ENCODE peak calls at places on chromosomes 3 and 15, in four cellular contexts. U is cardiac muscle cell, A is astrocyte of the cerebellum, X is B cell. I is an unnamed sample.

GRCh38 chr15:67178569-67179210 is 75.8 kb downstream of the AAGAB start:
- DNase-seq in A (peak), U (peak), X (no peak), I (peak)

GRCh38 chr3:171801738-171802600 is 8.3 kb downstream of the PLD1 start:
- DNase-seq in X (no peak), A (peak), U (peak), I (no peak)

GRCh38 chr15:86916671-86917450 is 837.2 kb downstream of the AGBL1 start:
- DNase-seq in U (no peak), A (no peak), X (no peak), I (no peak)

GRCh38 chr15:81001180-81002003 is 669 bp downstream of the TLNRD1 start:
- DNase-seq in X (peak), A (no peak), U (peak), I (peak)

GRCh38 chr15:70741677-70742293 is 21.6 kb downstream of the UACA start:
- DNase-seq in X (no peak), U (peak), A (no peak), I (no peak)

GRCh38 chr3:90184861-90185260 is 1077.4 kb downstream of the EPHA3 start:
- DNase-seq in U (peak), X (no peak), A (no peak), I (no peak)

GRCh38 chr3:113272369-113272748 is 61.0 kb downstream of the BOC start:
- DNase-seq in A (no peak), X (no peak), U (no peak), I (no peak)

GRCh38 chr3:111750278-111750884 is 108.7 kb upstream of the PHLDB2 start:
- DNase-seq in U (no peak), X (no peak), A (no peak), I (no peak)

GRCh38 chr3:120907659-120908029 is 361 bp upstream of the STXBP5L start:
- DNase-seq in A (no peak), U (no peak), X (no peak), I (no peak)

GRCh38 chr3:147407107-147407494 is 758 bp upstream of the ZIC4 start:
- DNase-seq in X (no peak), U (no peak), A (no peak), I (no peak)

GRCh38 chr15:27454281-27455060 is 483.5 kb downstream of the GABRG3 start:
- DNase-seq in A (peak), X (no peak), U (peak), I (no peak)

GRCh38 chr3:187101184-187102072 is 37.9 kb downstream of the RPL39L start:
- DNase-seq in X (peak), U (peak), A (peak), I (peak)

GRCh38 chr3:45123841-45124269 is 22.3 kb downstream of the CDCP1 start:
- DNase-seq in X (no peak), A (no peak), U (peak), I (no peak)

GRCh38 chr3:119637679-119638525 is 22.5 kb downstream of the POPDC2 start:
- DNase-seq in X (peak), U (peak), A (peak), I (no peak)

GRCh38 chr3:150114873-150115570 is 144.3 kb upstream of the PFN2 start:
- DNase-seq in A (no peak), U (peak), X (no peak), I (no peak)

GRCh38 chr3:63918321-63918720 is 6.1 kb upstream of the SCAANT1 start:
- DNase-seq in X (no peak), A (peak), U (peak), I (no peak)

GRCh38 chr3:3998140-3998977 is 199.1 kb downstream of the LRRN1 start:
- DNase-seq in A (peak), X (peak), U (peak), I (peak)

GRCh38 chr3:4464579-4464978 is 2.5 kb downstream of the SUMF1 start:
- DNase-seq in U (no peak), X (no peak), A (no peak), I (no peak)

GRCh38 chr3:4417449-4417848 is 49.6 kb downstream of the SUMF1 start:
- DNase-seq in X (no peak), U (peak), A (peak), I (peak)

GRCh38 chr3:168862466-168862865 is 766.7 kb upstream of the GOLIM4 start:
- DNase-seq in X (no peak), A (no peak), U (no peak), I (peak)

GRCh38 chr3:16067837-16068471 is 106.5 kb upstream of the GALNT15 start:
- DNase-seq in U (no peak), X (no peak), A (no peak), I (peak)

GRCh38 chr15:64749167-64749566 is 26.2 kb downstream of the RBPMS2 start:
- DNase-seq in X (no peak), U (peak), A (no peak), I (no peak)

GRCh38 chr15:31272558-31273257 is 53.9 kb upstream of the KLF13 start:
- DNase-seq in X (peak), A (no peak), U (no peak), I (no peak)

GRCh38 chr3:193851941-193852674 is 259.1 kb downstream of the OPA1 start:
- DNase-seq in A (no peak), X (no peak), U (peak), I (peak)

GRCh38 chr3:96865605-96866004 is 51.2 kb downstream of the EPHA6 start:
- DNase-seq in A (no peak), U (no peak), X (no peak), I (no peak)

GRCh38 chr3:108352176-108352575 is 55.8 kb downstream of the HHLA2 start:
- DNase-seq in X (no peak), U (no peak), A (no peak), I (no peak)

GRCh38 chr15:65466901-65467300 is 44.2 kb upstream of the IGDCC4 start:
- DNase-seq in A (no peak), X (no peak), U (no peak), I (no peak)

GRCh38 chr3:99774467-99774866 is 43.2 kb upstream of the CMSS1 start:
- DNase-seq in A (peak), X (no peak), U (peak), I (no peak)

GRCh38 chr15:69317392-69317841 is 18.7 kb downstream of the PAQR5 start:
- DNase-seq in A (no peak), U (no peak), X (no peak), I (no peak)

GRCh38 chr15:99279290-99279689 is 28.0 kb downstream of the LRRC28 start:
- DNase-seq in A (no peak), X (no peak), U (no peak), I (no peak)

GRCh38 chr3:9147215-9147895 is 102.1 kb downstream of the SRGAP3 start:
- DNase-seq in A (peak), U (no peak), X (no peak), I (no peak)

GRCh38 chr3:46400000-46400734 is 6.7 kb downstream of the CCR5AS start:
- DNase-seq in A (no peak), X (no peak), U (peak), I (peak)

GRCh38 chr3:172622916-172623700 is 87.8 kb downstream of the NCEH1 start:
- DNase-seq in A (peak), X (peak), U (peak), I (no peak)

GRCh38 chr3:190024912-190025311 is 95.8 kb downstream of the P3H2 start:
- DNase-seq in A (no peak), X (no peak), U (peak), I (no peak)

GRCh38 chr15:69478259-69478687 is 25.7 kb downstream of the RPLP1 start:
- DNase-seq in A (peak), X (peak), U (peak), I (peak)

GRCh38 chr3:188562163-188562562 is 408.2 kb downstream of the LPP start:
- DNase-seq in U (no peak), X (no peak), A (no peak), I (no peak)

GRCh38 chr3:97504463-97504862 is 260.1 kb upstream of the ARL6 start:
- DNase-seq in X (no peak), A (no peak), U (no peak), I (no peak)

GRCh38 chr15:99692825-99693224 is 40.4 kb downstream of the LYSMD4 start:
- DNase-seq in U (no peak), A (no peak), X (no peak), I (no peak)

GRCh38 chr3:188573286-188573928 is 419.4 kb downstream of the LPP start:
- DNase-seq in A (no peak), U (no peak), X (peak), I (no peak)